ENCODE peak calls at places on chromosomes 13 and 19, in six cellular contexts. X is stimulated activated CD4-positive, alpha-beta T cell treated with anti-CD3 and anti-CD28 coated beads, Interleukin-4, amount 100 ng/mL, for 24 hours; B is bronchial epithelial cell; O is HAP-1; M is amniotic epithelial cell; F is occipital lobe. U is an unnamed sample.

GRCh38 chr19:58154679-58155648 is 4.4 kb upstream of the ZNF329 start:
- DNase-seq in F (peak), O (peak), B (peak), X (peak), M (peak), U (peak)

GRCh38 chr19:43148233-43148632 is 38.1 kb downstream of the PSG5 start:
- DNase-seq in O (no peak), M (peak), X (no peak), B (peak), F (no peak), U (peak)

GRCh38 chr19:58154287-58154678 is 3.7 kb upstream of the ZNF329 start:
- DNase-seq in F (no peak), O (no peak), B (peak), X (no peak), M (peak), U (no peak)

GRCh38 chr19:49799798-49800376 is 13.2 kb downstream of the FUZ start:
- DNase-seq in M (no peak), O (peak), X (no peak), F (no peak), B (no peak), U (no peak)

GRCh38 chr13:106797081-106797640 is 229.2 kb upstream of the ARGLU1 start:
- DNase-seq in X (no peak), B (no peak), O (no peak), M (no peak), F (no peak), U (no peak)

GRCh38 chr13:73922728-73923393 is 211.3 kb downstream of the KLF12 start:
- DNase-seq in X (no peak), O (no peak), F (no peak), B (peak), M (no peak), U (peak)

GRCh38 chr19:18949858-18950257 is 8.8 kb upstream of the HOMER3 start:
- DNase-seq in B (no peak), X (no peak), F (no peak), O (no peak), M (no peak), U (no peak)

GRCh38 chr19:1453525-1454371 is 3.8 kb downstream of the APC2 start:
- DNase-seq in M (no peak), F (peak), B (peak), O (peak), X (no peak), U (peak)

GRCh38 chr13:37187110-37187509 is 81.6 kb upstream of the CSNK1A1L start:
- DNase-seq in O (no peak), B (no peak), X (no peak), M (no peak), F (no peak), U (no peak)

GRCh38 chr13:24180743-24181384 is 20.3 kb downstream of the SPATA13 start:
- DNase-seq in M (peak), F (no peak), O (no peak), X (no peak), B (no peak), U (no peak)

GRCh38 chr13:107765724-107766436 is 449.5 kb downstream of the LIG4 start:
- DNase-seq in F (no peak), X (no peak), O (no peak), M (no peak), B (no peak), U (peak)

GRCh38 chr13:32126298-32126697 is 94.7 kb downstream of the FRY start:
- DNase-seq in B (no peak), F (no peak), X (no peak), M (no peak), O (no peak), U (no peak)

GRCh38 chr13:65638572-65639168 is 1591.5 kb downstream of the PCDH9 start:
- DNase-seq in B (peak), O (peak), M (peak), X (no peak), F (no peak), U (peak)

GRCh38 chr13:98977568-98978270 is at the start of gene DOCK9:
- DNase-seq in B (no peak), X (no peak), O (peak), F (peak), M (peak), U (peak)

GRCh38 chr13:21466527-21466926 is 7.4 kb upstream of the ZDHHC20 start:
- DNase-seq in M (no peak), O (no peak), B (no peak), F (no peak), X (no peak), U (no peak)